ENCODE peak calls at places on chromosomes 16 and 17, in ten cellular contexts. H is dorsolateral prefrontal cortex; M is stimulated activated CD8-positive, alpha-beta memory T cell treated with anti-CD3 and anti-CD28 coated beads, Interleukin-4, amount 100 ng/mL, for 4 hours; Y is epithelial cell of esophagus; T is heart left ventricle; W is HT1080; V is ovary; X is MM.1S; E is GM12865; L is transverse colon. Q is an unnamed sample.

GRCh38 chr17:45688353-45688752 is 95.8 kb upstream of the CRHR1 start:
- DNase-seq in H (no peak), M (no peak), Y (no peak), T (no peak), W (no peak), V (no peak), X (no peak), E (no peak), L (no peak), Q (no peak)

GRCh38 chr16:82824408-82824807 is 197.6 kb downstream of the CDH13 start:
- DNase-seq in H (no peak), M (no peak), Y (peak), T (no peak), W (peak), V (no peak), X (no peak), E (no peak), L (no peak), Q (no peak)

GRCh38 chr16:81646561-81646960 is 132.5 kb upstream of the PLCG2 start:
- DNase-seq in H (no peak), M (no peak), Y (peak), T (no peak), W (no peak), V (no peak), X (no peak), E (no peak), L (no peak), Q (no peak)

GRCh38 chr17:49519781-49520180 is 24.7 kb downstream of the NGFR start:
- DNase-seq in H (no peak), M (no peak), Y (no peak), T (no peak), W (no peak), V (no peak), X (no peak), E (no peak), L (no peak), Q (no peak)

GRCh38 chr17:8125196-8125946 is 1.5 kb upstream of the HES7 start:
- DNase-seq in H (peak), M (peak), Y (peak), T (peak), W (peak), V (peak), X (peak), E (peak), L (peak), Q (peak)

GRCh38 chr16:3051489-3051888 is 5.1 kb downstream of the MMP25 start:
- DNase-seq in H (no peak), M (no peak), Y (no peak), T (no peak), W (no peak), V (no peak), X (no peak), E (no peak), L (no peak), Q (no peak)

GRCh38 chr17:43579570-43580140 is 33.5 kb upstream of the ETV4 start:
- DNase-seq in H (no peak), M (no peak), Y (peak), T (no peak), W (peak), V (no peak), X (no peak), E (peak), L (no peak), Q (no peak)

GRCh38 chr17:68868708-68869107 is 86.5 kb downstream of the ABCA8 start:
- DNase-seq in H (no peak), M (no peak), Y (no peak), T (no peak), W (no peak), V (no peak), X (no peak), E (no peak), L (no peak), Q (no peak)

GRCh38 chr16:90031186-90031930 is 12.1 kb upstream of the DBNDD1 start:
- DNase-seq in H (no peak), M (no peak), Y (no peak), T (no peak), W (no peak), V (no peak), X (no peak), E (no peak), L (no peak), Q (no peak)

GRCh38 chr17:13596241-13596941 is 5.3 kb downstream of the HS3ST3A1 start:
- DNase-seq in H (no peak), M (no peak), Y (no peak), T (no peak), W (peak), V (no peak), X (no peak), E (no peak), L (no peak), Q (no peak)

GRCh38 chr16:20941635-20941926 is 41.0 kb downstream of the LYRM1 start:
- DNase-seq in H (no peak), M (no peak), Y (no peak), T (no peak), W (no peak), V (no peak), X (no peak), E (no peak), L (no peak), Q (no peak)

GRCh38 chr17:59828478-59828760 is 64.3 kb downstream of the TUBD1 start:
- DNase-seq in H (no peak), M (no peak), Y (no peak), T (no peak), W (no peak), V (no peak), X (no peak), E (no peak), L (no peak), Q (no peak)

GRCh38 chr17:45440161-45440859 is 7.6 kb upstream of the ARHGAP27 start:
- DNase-seq in H (no peak), M (no peak), Y (peak), T (no peak), W (no peak), V (no peak), X (peak), E (peak), L (no peak), Q (no peak)

GRCh38 chr17:16962804-16963203 is 9.1 kb downstream of the TNFRSF13B start:
- DNase-seq in H (no peak), M (no peak), Y (no peak), T (no peak), W (peak), V (no peak), X (no peak), E (peak), L (no peak), Q (no peak)

GRCh38 chr17:79053251-79053925 is 21.2 kb upstream of the ENGASE start:
- DNase-seq in H (no peak), M (no peak), Y (peak), T (no peak), W (peak), V (no peak), X (no peak), E (no peak), L (no peak), Q (no peak)

GRCh38 chr16:89102777-89103073 is 9.1 kb downstream of the ACSF3 start:
- DNase-seq in H (no peak), M (no peak), Y (no peak), T (no peak), W (no peak), V (no peak), X (no peak), E (no peak), L (no peak), Q (no peak)

GRCh38 chr17:81976332-81977210 is 858 bp upstream of the ASPSCR1 start:
- DNase-seq in H (no peak), M (no peak), Y (peak), T (no peak), W (peak), V (no peak), X (no peak), E (peak), L (peak), Q (no peak)

GRCh38 chr16:7055443-7055842 is 277.2 kb upstream of the RBFOX1 start:
- DNase-seq in H (no peak), M (no peak), Y (no peak), T (no peak), W (peak), V (no peak), X (no peak), E (no peak), L (no peak), Q (no peak)

GRCh38 chr17:59366773-59367656 is 35.6 kb downstream of the YPEL2 start:
- DNase-seq in H (no peak), M (no peak), Y (peak), T (peak), W (no peak), V (peak), X (no peak), E (no peak), L (peak), Q (no peak)

GRCh38 chr16:22147853-22148252 is 14.5 kb upstream of the SDR42E2 start:
- DNase-seq in H (no peak), M (no peak), Y (no peak), T (no peak), W (no peak), V (no peak), X (no peak), E (no peak), L (no peak), Q (no peak)

GRCh38 chr17:75063201-75063600 is 16.2 kb downstream of the KCTD2 start:
- DNase-seq in H (no peak), M (no peak), Y (no peak), T (no peak), W (no peak), V (no peak), X (no peak), E (no peak), L (no peak), Q (no peak)

GRCh38 chr16:53865492-53865863 is 161.5 kb downstream of the FTO start:
- DNase-seq in H (no peak), M (no peak), Y (peak), T (no peak), W (peak), V (no peak), X (no peak), E (peak), L (no peak), Q (no peak)

GRCh38 chr16:48370234-48370633 is 15.0 kb downstream of the SIAH1 start:
- DNase-seq in H (no peak), M (no peak), Y (no peak), T (no peak), W (no peak), V (no peak), X (no peak), E (no peak), L (no peak), Q (no peak)

GRCh38 chr16:55474821-55475220 is 4.2 kb upstream of the MMP2 start:
- DNase-seq in H (no peak), M (no peak), Y (no peak), T (no peak), W (no peak), V (no peak), X (no peak), E (no peak), L (no peak), Q (no peak)

GRCh38 chr17:14245002-14245401 is 8.3 kb upstream of the CDRT15 start:
- DNase-seq in H (no peak), M (no peak), Y (no peak), T (no peak), W (no peak), V (no peak), X (no peak), E (no peak), L (no peak), Q (no peak)

GRCh38 chr17:6000426-6000825 is 69.8 kb upstream of the WSCD1 start:
- DNase-seq in H (no peak), M (no peak), Y (no peak), T (no peak), W (no peak), V (no peak), X (no peak), E (no peak), L (no peak), Q (no peak)

GRCh38 chr17:74099441-74100340 is 103.8 kb upstream of the RPL38 start:
- DNase-seq in H (no peak), M (no peak), Y (no peak), T (no peak), W (no peak), V (no peak), X (no peak), E (no peak), L (no peak), Q (no peak)

GRCh38 chr16:85539629-85540291 is 73.4 kb upstream of the GSE1 start:
- DNase-seq in H (no peak), M (no peak), Y (no peak), T (no peak), W (no peak), V (no peak), X (no peak), E (no peak), L (no peak), Q (no peak)

GRCh38 chr17:60043846-60044245 is 34.9 kb downstream of the HEATR6 start:
- DNase-seq in H (no peak), M (no peak), Y (no peak), T (no peak), W (no peak), V (no peak), X (no peak), E (no peak), L (no peak), Q (no peak)

GRCh38 chr16:67077871-67078270 is 31.9 kb upstream of the PHAF1 start:
- DNase-seq in H (no peak), M (no peak), Y (no peak), T (no peak), W (no peak), V (no peak), X (no peak), E (no peak), L (no peak), Q (no peak)

GRCh38 chr16:84193480-84193879 is 2.5 kb downstream of the ADAD2 start:
- DNase-seq in H (no peak), M (no peak), Y (no peak), T (no peak), W (no peak), V (no peak), X (no peak), E (no peak), L (no peak), Q (no peak)

GRCh38 chr17:9905902-9906301 is 831 bp upstream of the RCVRN start:
- DNase-seq in H (peak), M (no peak), Y (no peak), T (no peak), W (peak), V (no peak), X (no peak), E (peak), L (no peak), Q (no peak)

GRCh38 chr16:57873218-57873617 is 70.9 kb upstream of the KIFC3 start:
- DNase-seq in H (no peak), M (no peak), Y (no peak), T (no peak), W (no peak), V (no peak), X (no peak), E (no peak), L (no peak), Q (no peak)

GRCh38 chr17:74851612-74852236 is 8.0 kb downstream of the GRIN2C start:
- DNase-seq in H (no peak), M (no peak), Y (no peak), T (no peak), W (no peak), V (no peak), X (no peak), E (no peak), L (no peak), Q (no peak)

GRCh38 chr17:63476494-63476856 is 386 bp upstream of the ACE start:
- DNase-seq in H (no peak), M (no peak), Y (no peak), T (no peak), W (no peak), V (no peak), X (no peak), E (no peak), L (no peak), Q (no peak)

GRCh38 chr17:42673885-42674754 is 2.7 kb downstream of the PLEKHH3 start:
- DNase-seq in H (no peak), M (no peak), Y (peak), T (peak), W (peak), V (peak), X (no peak), E (peak), L (peak), Q (no peak)

GRCh38 chr17:78817123-78817522 is 23.5 kb downstream of the USP36 start:
- DNase-seq in H (no peak), M (peak), Y (no peak), T (no peak), W (no peak), V (no peak), X (peak), E (no peak), L (no peak), Q (no peak)

GRCh38 chr17:83026311-83026811 is 53.0 kb upstream of the METRNL start:
- DNase-seq in H (no peak), M (no peak), Y (no peak), T (no peak), W (no peak), V (no peak), X (no peak), E (no peak), L (no peak), Q (no peak)

Q was measured in amygdala.